ENCODE peak calls at places on chromosomes 2 and 18, in seven cellular contexts. E is NAMALWA; I is M059J; M is activated CD4-positive, alpha-beta T cell treated with anti-CD3 and anti-CD28 coated beads for 1 hour; V is endothelial cell; A is neural progenitor cell; H is A549. T is an unnamed sample.

GRCh38 chr18:14767474-14767873 is 19.5 kb downstream of the ANKRD30B start:
- DNase-seq in E (no peak), I (no peak), M (no peak), V (no peak), A (no peak), H (no peak), T (no peak)

GRCh38 chr2:196983934-196984333 is 57.4 kb upstream of the PGAP1 start:
- DNase-seq in E (no peak), I (no peak), M (no peak), V (no peak), A (no peak), H (no peak), T (no peak)

GRCh38 chr2:66440692-66441091 is 5.8 kb downstream of the MEIS1 start:
- DNase-seq in E (no peak), I (no peak), M (no peak), V (peak), A (peak), H (no peak), T (no peak)

GRCh38 chr18:74373428-74373827 is 57.8 kb downstream of the C18orf63 start:
- DNase-seq in E (no peak), I (no peak), M (no peak), V (no peak), A (no peak), H (no peak), T (no peak)

GRCh38 chr2:193518061-193518817 is 1323.5 kb upstream of the TMEFF2 start:
- DNase-seq in E (no peak), I (peak), M (no peak), V (no peak), A (no peak), H (peak), T (no peak)

GRCh38 chr2:88451647-88452150 is 794 bp downstream of the FOXI3 start:
- DNase-seq in E (no peak), I (no peak), M (no peak), V (peak), A (no peak), H (peak), T (no peak)

GRCh38 chr18:64037812-64038414 is 68.0 kb downstream of the SERPINB8 start:
- DNase-seq in E (peak), I (peak), M (no peak), V (no peak), A (peak), H (peak), T (no peak)

GRCh38 chr2:232405943-232406510 is 617 bp upstream of the ALPG start:
- DNase-seq in E (no peak), I (no peak), M (no peak), V (no peak), A (no peak), H (no peak), T (no peak)

GRCh38 chr2:231684314-231685223 is 23.8 kb upstream of the PTMA start:
- DNase-seq in E (peak), I (no peak), M (no peak), V (no peak), A (peak), H (no peak), T (no peak)

GRCh38 chr18:11167778-11168177 is 18.4 kb upstream of the PIEZO2 start:
- DNase-seq in E (no peak), I (no peak), M (no peak), V (no peak), A (no peak), H (no peak), T (no peak)

T was measured in iPS DF 19.7.